ENCODE peak calls at places on chromosomes 4 and X, in four cellular contexts. D is MCF 10A, Z is cardiac muscle cell, N is foreskin fibroblast. S is an unnamed sample.

GRCh38 chrX:114038358-114038757 is 545.5 kb upstream of the HTR2C start:
- DNase-seq in D (no peak), Z (no peak), N (no peak), S (no peak)

GRCh38 chr4:80192937-80193336 is 4.4 kb upstream of the PRDM8 start:
- DNase-seq in D (peak), Z (peak), N (peak), S (no peak)

GRCh38 chr4:14831447-14831846 is 170.8 kb upstream of the CPEB2 start:
- DNase-seq in D (peak), Z (no peak), N (no peak), S (no peak)

GRCh38 chr4:172709376-172709775 is 459.2 kb upstream of the GALNT7 start:
- DNase-seq in D (no peak), Z (no peak), N (no peak), S (no peak)

GRCh38 chrX:16743604-16744325 is 24.4 kb downstream of the SYAP1 start:
- DNase-seq in D (peak), Z (peak), N (peak), S (no peak)

GRCh38 chr4:2068566-2068965 is 9.4 kb downstream of the NAT8L start:
- DNase-seq in D (no peak), Z (no peak), N (no peak), S (no peak)

GRCh38 chrX:39112143-39112542 is 310.9 kb downstream of the MID1IP1 start:
- DNase-seq in D (peak), Z (peak), N (no peak), S (no peak)

GRCh38 chr4:55830048-55830447 is 10.5 kb downstream of the EXOC1L start:
- DNase-seq in D (no peak), Z (no peak), N (no peak), S (no peak)

GRCh38 chr4:61533140-61533539 is 333.0 kb downstream of the ADGRL3 start:
- DNase-seq in D (peak), Z (peak), N (no peak), S (no peak)

GRCh38 chr4:119735136-119735770 is 106.6 kb upstream of the PDE5A start:
- DNase-seq in D (peak), Z (peak), N (peak), S (no peak)

GRCh38 chr4:4289575-4289929 is 402 bp downstream of the LYAR start:
- DNase-seq in D (peak), Z (no peak), N (no peak), S (no peak)

GRCh38 chr4:124783847-124784246 is 71.3 kb upstream of the ANKRD50 start:
- DNase-seq in D (peak), Z (no peak), N (peak), S (no peak)

DNA sequence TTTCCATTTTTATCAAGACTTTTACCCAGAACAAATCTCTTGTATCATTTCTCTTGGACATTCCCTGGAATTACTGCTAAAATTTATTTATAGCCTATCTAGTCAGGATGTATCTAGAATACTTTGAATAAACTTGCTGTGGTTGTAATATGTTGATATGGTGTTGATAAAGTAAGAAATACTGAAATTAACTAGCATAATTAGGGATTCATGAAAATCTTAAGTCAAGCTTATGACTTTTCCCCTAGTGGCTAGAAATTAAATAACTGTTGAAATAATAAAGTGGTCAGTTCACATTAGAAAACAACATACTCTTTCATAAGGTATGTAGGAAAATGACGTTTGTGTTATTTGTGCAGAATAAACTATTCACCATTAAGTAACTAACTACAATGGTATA is 73.1 kb upstream of the ANKRD50 start:
- DNase-seq in D (no peak), Z (no peak), N (no peak), S (no peak)
- TF ChIP-seq CTCF in D (no peak), Z (no peak), N (no peak), S (peak)

GRCh38 chr4:150814873-150815272 is 200.2 kb downstream of the LRBA start:
- DNase-seq in D (no peak), Z (no peak), N (no peak), S (no peak)
- TF ChIP-seq CTCF in D (no peak), Z (peak), N (no peak), S (no peak)

GRCh38 chrX:45749375-45749774 is 548.7 kb upstream of the DIPK2B start:
- DNase-seq in D (no peak), Z (no peak), N (no peak), S (no peak)
- TF ChIP-seq CTCF in D (peak), Z (peak), N (no peak), S (no peak)

DNA sequence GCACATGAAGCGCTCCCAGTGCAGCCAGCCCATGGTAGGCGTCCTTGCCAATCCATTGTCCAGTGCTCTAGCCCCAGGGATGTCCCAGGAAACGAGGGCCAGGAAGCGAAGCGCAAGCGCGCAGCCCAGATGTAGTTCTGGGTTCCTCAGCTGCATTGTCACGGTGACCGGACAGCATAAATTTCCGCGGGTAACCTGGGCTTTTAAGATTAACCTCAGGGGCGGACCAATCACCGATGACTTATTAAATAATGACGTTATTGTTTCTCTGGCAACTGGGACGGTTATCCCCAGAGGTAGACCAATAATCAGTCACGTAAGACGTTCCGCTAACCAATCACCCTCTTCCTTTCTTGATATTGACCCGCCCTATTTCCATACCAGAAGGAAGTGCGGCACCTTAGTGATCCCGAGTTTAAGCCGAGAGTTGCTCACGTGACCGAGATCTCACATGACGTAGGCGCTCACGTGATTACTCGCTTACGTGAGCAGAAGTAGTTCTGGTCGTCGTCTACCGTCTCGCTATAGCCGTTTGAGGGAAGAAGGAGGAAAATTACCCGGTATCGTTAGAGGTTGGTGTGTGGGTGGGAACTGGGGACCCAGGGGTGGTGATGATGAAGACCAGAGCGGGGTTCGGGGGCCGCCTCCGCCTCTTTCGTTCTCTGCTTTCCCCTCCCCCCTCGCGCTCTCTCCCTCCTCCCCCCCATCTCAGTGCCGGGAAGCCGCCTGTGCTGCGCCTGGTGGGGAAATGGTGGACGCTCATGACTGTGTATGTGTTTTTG is at the start of the genes GLA and HNRNPH2:
- DNase-seq in D (peak), Z (peak), N (peak), S (peak)
- TF ChIP-seq CTCF in D (no peak), Z (no peak), N (no peak), S (no peak)

DNA sequence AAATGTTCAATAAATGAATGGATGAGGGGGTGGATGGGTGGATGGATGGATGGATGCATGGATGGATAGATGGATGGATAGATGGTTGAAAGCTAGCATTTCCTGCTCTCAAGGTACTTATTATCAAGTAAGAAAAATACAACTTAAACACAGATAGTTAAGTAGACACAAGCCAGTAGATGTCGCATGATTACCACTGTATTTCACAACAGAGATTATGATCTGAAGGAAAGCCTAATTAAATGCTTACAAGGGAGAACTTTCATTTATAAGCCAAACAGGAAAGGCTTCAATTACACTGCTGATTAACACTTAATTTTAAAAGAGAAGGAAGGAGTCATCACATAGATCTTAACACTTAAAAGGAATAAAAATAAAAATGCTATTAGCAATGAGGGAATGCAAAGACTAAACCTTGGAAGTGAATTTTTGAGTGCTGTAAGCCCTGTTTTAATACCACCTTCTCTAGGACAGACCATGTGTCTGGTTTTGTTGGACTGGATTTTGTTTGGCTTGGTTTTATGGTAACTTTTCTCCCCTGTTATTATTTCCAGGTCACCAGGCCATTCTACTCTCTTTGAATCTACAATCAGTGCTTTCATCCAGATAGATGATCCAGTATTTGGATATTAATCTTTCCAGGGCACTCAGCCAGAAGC is 75.4 kb upstream of the SLC39A8 start:
- DNase-seq in D (peak), Z (no peak), N (peak), S (no peak)
- TF ChIP-seq CTCF in D (peak), Z (no peak), N (no peak), S (no peak)

GRCh38 chr4:144353240-144353639 is 212.7 kb upstream of the GYPA start:
- DNase-seq in D (no peak), Z (no peak), N (no peak), S (no peak)

GRCh38 chr4:144356941-144357381 is 216.4 kb upstream of the GYPA start:
- DNase-seq in D (no peak), Z (peak), N (no peak), S (no peak)

GRCh38 chr4:144357970-144358369 is 217.5 kb upstream of the GYPA start:
- DNase-seq in D (no peak), Z (no peak), N (no peak), S (no peak)

GRCh38 chr4:144360394-144360793 is 219.9 kb upstream of the GYPA start:
- DNase-seq in D (no peak), Z (no peak), N (no peak), S (no peak)

DNA sequence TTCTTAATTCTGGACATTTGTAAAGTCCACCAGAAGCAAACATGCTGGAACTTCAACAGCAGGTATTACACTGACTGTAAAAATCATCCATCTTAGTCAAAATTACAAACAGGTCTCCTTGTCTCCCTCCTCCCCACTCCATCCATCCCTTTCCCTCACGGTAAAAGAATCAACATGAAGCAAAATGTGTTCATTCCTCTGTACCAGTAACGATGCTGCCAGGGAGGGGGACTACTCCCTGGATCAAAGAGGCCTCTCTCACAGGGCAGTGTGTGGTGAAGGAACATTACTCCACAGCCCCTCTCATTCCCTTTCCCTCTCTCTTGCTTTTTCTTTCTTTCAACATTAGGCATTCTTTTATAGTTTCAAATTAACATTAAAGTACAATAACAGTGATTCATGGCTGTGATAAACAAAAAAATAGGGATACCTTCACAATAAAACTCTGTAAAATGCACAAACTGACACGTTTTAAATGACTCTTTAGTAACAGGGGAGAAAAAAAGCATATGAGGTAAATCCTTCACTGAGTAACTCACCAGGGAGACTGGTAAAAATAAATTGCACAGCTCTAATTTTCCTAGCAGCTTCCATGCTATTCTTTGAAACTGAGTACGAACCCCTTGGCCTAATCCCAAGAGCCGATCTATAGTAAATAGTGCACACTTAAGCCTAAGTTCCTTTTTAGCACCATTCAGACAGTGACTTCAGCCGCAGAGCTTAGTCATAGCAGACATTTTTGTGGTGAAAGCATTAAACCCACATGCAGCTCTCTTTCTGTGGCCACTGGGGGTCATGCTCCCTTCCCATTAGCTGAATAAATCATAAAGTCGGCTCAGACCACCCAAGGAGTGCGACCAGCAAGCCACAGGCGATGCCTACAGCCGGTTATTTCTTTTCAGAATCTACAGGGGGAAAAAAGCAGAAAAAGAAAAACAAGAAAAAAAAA is 215.6 kb upstream of the GYPA start:
- DNase-seq in D (peak), Z (peak), N (peak), S (peak)
- TF ChIP-seq CTCF in D (no peak), Z (peak), N (no peak), S (no peak)

GRCh38 chr4:176290520-176290919 is 21.5 kb upstream of the ASB5 start:
- DNase-seq in D (no peak), Z (no peak), N (no peak), S (no peak)

GRCh38 chr4:176288020-176288419 is 19.0 kb upstream of the ASB5 start:
- DNase-seq in D (no peak), Z (no peak), N (no peak), S (no peak)

GRCh38 chr4:176289561-176289960 is 20.5 kb upstream of the ASB5 start:
- DNase-seq in D (no peak), Z (no peak), N (no peak), S (no peak)

GRCh38 chr4:176286728-176287127 is 17.7 kb upstream of the ASB5 start:
- DNase-seq in D (no peak), Z (no peak), N (no peak), S (no peak)

DNA sequence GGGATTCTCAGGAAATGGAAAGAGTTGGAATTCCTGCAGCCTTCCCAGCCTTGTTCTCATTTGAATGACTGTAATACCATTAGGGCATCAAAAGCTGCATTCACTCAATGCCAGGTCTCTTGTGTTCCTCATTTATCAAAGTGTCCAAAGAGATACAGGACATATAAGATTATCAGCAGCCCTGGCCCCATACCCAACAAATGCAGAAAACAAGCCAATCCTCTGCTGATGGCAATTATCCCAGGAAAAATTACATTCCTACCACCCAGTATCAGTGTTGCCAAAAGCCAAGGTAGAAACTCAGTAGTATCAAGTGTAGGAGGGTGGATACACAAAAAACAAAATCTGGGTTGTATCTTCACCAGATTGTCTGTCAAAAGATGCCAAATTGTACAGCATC is 18.5 kb upstream of the ASB5 start:
- DNase-seq in D (no peak), Z (no peak), N (no peak), S (no peak)
- TF ChIP-seq CTCF in D (no peak), Z (no peak), N (no peak), S (no peak)